ENCODE peak calls at places on chromosomes 12 and 14, in five cellular contexts. F, K, O, T and R are unnamed samples.

GRCh38 chr12:93140801-93141200 is 211.7 kb upstream of the EEA1 start:
- DNase-seq in T (no peak), F (no peak), O (no peak), K (no peak), R (no peak)

GRCh38 chr12:122888232-122888752 is 7.6 kb downstream of the VPS37B start:
- DNase-seq in O (no peak), F (no peak), K (peak), T (peak), R (no peak)

GRCh38 chr14:65412189-65412846 is at the start of gene FUT8:
- DNase-seq in O (peak), F (peak), K (peak), T (peak), R (peak)

GRCh38 chr14:73457050-73457934 is 1.1 kb downstream of the NUMB start:
- DNase-seq in O (no peak), F (peak), K (peak), T (peak), R (no peak)

GRCh38 chr12:95820096-95820703 is 29.6 kb upstream of the NTN4 start:
- DNase-seq in T (no peak), F (peak), K (peak), O (peak), R (no peak)

GRCh38 chr14:61620130-61620946 is 75.0 kb upstream of the HIF1A start:
- DNase-seq in O (no peak), K (peak), F (no peak), T (no peak), R (no peak)

GRCh38 chr12:3897400-3897910 is 24.3 kb upstream of the PARP11 start:
- DNase-seq in T (no peak), O (no peak), F (no peak), K (no peak), R (no peak)

GRCh38 chr12:102702447-102703114 is 214.5 kb downstream of the PAH start:
- DNase-seq in O (peak), F (peak), T (no peak), K (peak), R (peak)

GRCh38 chr12:39102474-39103209 is 197.3 kb upstream of the CPNE8 start:
- DNase-seq in F (no peak), T (no peak), K (no peak), O (no peak), R (no peak)

GRCh38 chr12:24853588-24853987 is 95.3 kb downstream of the BCAT1 start:
- DNase-seq in O (no peak), K (peak), F (no peak), T (no peak), R (no peak)

GRCh38 chr14:39268393-39268792 is 34.7 kb downstream of the MIA2 start:
- DNase-seq in F (no peak), O (no peak), T (no peak), K (no peak), R (no peak)

GRCh38 chr12:65999564-66000280 is 130.8 kb downstream of the LLPH start:
- DNase-seq in K (no peak), F (no peak), O (no peak), T (no peak), R (no peak)

GRCh38 chr12:39605996-39606395 is 13.6 kb downstream of the ABCD2 start:
- DNase-seq in F (no peak), T (no peak), K (no peak), O (no peak), R (no peak)

GRCh38 chr12:69898236-69898635 is 73.2 kb downstream of the MYRFL start:
- DNase-seq in T (no peak), O (no peak), K (no peak), F (no peak), R (no peak)

GRCh38 chr12:45938566-45938965 is 51.8 kb downstream of the SCAF11 start:
- DNase-seq in T (no peak), F (no peak), K (peak), O (no peak), R (no peak)

GRCh38 chr14:49861923-49862673 is 9.5 kb upstream of the NEMF start:
- DNase-seq in F (peak), T (peak), O (peak), K (peak), R (peak)
- TF ChIP-seq POLR2A in F (peak), T (no peak), O (peak), K (no peak), R (no peak)

GRCh38 chr12:114799574-114800487 is 115.9 kb upstream of the TBX3 start:
- DNase-seq in F (no peak), K (no peak), O (no peak), T (no peak), R (peak)
- TF ChIP-seq CTCF in F (no peak), K (no peak), O (no peak), T (no peak), R (no peak)

DNA sequence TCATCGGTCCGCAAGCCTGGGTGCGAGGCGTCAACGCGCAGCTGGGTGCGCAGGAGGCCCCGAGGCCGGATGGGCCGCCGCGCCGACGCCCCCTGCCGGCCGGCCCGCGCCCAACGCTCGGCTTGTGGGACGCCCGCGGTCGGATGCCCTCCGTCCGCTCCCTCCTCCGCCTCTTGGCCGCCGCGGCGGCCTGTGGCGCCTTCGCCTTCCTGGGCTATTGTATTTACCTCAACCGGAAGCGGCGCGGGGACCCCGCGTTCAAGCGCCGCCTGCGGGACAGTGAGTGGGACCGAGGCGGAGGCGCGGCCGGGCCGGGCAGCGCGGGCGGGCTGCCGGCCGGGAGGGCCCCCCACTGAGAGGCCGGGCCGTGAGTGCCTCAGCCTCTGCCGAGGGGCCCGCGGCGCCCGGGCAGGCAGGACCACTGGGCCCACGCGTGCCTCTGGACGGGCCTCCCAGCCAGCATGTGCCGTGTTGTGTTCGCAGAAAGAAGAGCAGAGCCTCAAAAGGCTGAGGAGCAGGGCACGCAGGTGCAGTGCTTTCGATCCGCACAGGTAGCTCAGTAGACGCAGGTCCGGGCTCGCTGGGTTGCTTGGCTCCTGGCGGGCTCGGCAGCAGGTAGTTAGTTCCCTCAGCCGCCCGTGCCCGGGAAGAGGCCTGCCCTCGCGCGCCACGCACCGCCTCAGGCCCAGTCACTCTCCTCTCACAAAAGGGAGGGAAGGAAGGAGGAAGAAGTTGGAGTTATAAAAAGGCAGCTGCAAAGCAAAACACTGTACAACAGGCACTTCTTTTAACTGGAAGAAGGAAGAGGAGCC is at the start of gene TOMM20L:
- DNase-seq in K (peak), T (peak), O (peak), F (peak), R (peak)
- TF ChIP-seq POLR2A in K (peak), T (peak), O (no peak), F (peak), R (no peak)

DNA sequence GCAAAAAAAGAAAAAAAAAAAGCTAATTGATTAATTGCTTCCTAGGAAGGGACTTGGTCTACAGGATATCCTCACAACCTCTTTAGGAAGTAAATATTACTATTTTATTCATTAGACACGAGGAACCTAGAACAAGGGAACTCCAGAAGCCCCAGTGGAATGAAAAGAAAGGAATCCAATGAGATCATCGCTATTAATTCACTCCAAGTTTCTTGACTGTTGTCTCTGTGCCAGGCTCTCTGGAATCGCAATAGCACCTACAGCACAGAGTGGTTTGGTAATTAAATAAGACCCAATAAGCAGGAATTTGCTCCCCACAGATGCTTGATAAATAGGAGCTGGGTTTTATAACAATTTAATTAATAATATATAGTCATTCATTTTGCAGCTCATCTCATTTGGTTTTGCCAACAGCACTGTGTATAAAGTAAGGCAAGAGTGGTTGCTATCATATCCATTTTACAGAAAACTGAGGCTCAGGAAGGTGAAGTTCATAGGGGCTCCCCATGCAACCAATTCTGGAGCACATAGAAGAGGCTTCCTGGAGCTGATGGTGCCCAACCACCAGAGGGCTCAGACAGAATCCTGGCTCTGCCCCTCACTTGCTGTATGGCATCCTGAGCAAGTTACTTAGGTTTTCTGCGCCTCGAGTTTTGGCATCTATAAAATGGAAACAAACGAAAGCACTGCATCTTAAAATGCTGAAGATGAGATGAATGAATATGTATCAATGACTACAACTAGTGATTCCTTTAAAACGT is 420.2 kb downstream of the MED13L start:
- DNase-seq in K (no peak), O (no peak), F (no peak), T (no peak), R (no peak)
- TF ChIP-seq CTCF in K (no peak), O (no peak), F (no peak), T (no peak), R (no peak)

GRCh38 chr14:94598816-94599655 is 13.2 kb upstream of the SERPINA3 start:
- DNase-seq in F (peak), T (peak), K (peak), O (peak), R (peak)
- TF ChIP-seq POLR2A in F (no peak), T (no peak), K (no peak), O (no peak), R (no peak)

GRCh38 chr12:21144309-21144708 is 13.3 kb downstream of the SLCO1B1 start:
- DNase-seq in O (no peak), F (no peak), K (no peak), T (no peak), R (no peak)
- TF ChIP-seq CTCF in O (no peak), F (no peak), K (no peak), T (no peak), R (no peak)

GRCh38 chr14:68598621-68599447 is 194.0 kb downstream of the ZFP36L1 start:
- DNase-seq in O (peak), F (peak), K (peak), T (peak), R (peak)
- TF ChIP-seq POLR2A in O (no peak), F (peak), K (peak), T (no peak), R (no peak)

GRCh38 chr12:120851444-120851843 is 52.7 kb downstream of the SPPL3 start:
- DNase-seq in T (no peak), K (no peak), O (no peak), F (no peak), R (peak)

GRCh38 chr12:120847392-120848157 is 56.6 kb downstream of the SPPL3 start:
- DNase-seq in T (no peak), F (no peak), O (no peak), K (no peak), R (no peak)

GRCh38 chr12:120851939-120852338 is 52.2 kb downstream of the SPPL3 start:
- DNase-seq in T (no peak), F (no peak), O (no peak), K (no peak), R (peak)

GRCh38 chr12:120846721-120847120 is 57.4 kb downstream of the SPPL3 start:
- DNase-seq in O (no peak), K (no peak), T (no peak), F (no peak), R (no peak)

DNA sequence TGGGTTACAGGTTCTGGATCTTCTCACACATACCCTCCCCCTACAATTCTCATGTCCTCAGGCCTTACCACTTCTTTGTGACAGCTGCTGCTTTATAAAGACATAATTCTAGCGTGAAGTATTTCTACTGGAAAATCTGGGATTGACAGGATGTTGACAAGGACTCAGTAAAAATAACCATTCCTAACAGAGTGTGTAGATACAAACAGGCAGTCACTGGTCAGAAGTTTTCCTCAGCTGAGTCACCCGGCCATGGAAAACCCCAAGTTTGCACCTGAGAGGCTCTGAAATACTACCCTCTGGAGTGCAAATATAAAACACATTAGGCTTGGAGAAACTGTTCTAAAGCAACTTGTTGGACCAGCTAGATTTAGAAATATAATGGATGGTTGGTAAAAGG is 54.4 kb downstream of the SPPL3 start:
- DNase-seq in F (peak), O (no peak), K (peak), T (no peak), R (peak)
- TF ChIP-seq CTCF in F (no peak), O (no peak), K (no peak), T (no peak), R (no peak)

DNA sequence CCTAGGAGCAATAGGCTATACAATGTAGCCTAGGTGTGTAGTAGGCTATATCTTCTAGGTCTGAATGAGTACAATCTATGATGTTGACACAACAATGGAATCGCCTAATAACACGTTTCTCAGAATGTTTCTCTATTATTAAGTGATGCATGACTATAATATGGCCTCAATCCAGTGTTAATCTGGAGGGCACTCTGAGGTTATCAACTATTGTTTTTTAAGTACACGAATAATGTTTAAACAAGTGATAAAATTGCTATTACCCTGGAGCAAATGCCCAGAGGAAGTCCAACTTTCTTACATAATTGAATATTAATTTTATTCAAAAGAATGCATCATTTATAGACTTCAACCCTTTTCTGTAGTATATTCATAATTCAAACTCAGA is 16.4 kb upstream of the CNIH1 start:
- DNase-seq in T (no peak), F (no peak), K (peak), O (no peak), R (no peak)
- TF ChIP-seq POLR2A in T (no peak), F (no peak), K (no peak), O (no peak), R (no peak)